ENCODE peak calls at places on chromosomes 5 and 9, in nine cellular contexts. B is AG09309; X is fibroblast of mammary gland; I is activated B cell treated with CpG ODN at 0.5 μM for 24 hours; Y is tibial artery; M is mesothelial cell of epicardium; W is endothelial cell; Q is fibroblast of lung; E is CD8-positive, alpha-beta T cell. A is an unnamed sample.

GRCh38 chr5:141677415-141677814 is 4.6 kb downstream of the ARAP3 start:
- DNase-seq in B (no peak), X (no peak), I (no peak), Y (no peak), M (no peak), W (peak), Q (no peak), E (no peak), A (no peak)

GRCh38 chr5:16852251-16853005 is 83.7 kb downstream of the MYO10 start:
- DNase-seq in B (peak), X (no peak), I (no peak), Y (no peak), M (no peak), W (no peak), Q (no peak), E (no peak), A (no peak)

GRCh38 chr5:131245312-131245711 is 18.5 kb upstream of the CDC42SE2 start:
- DNase-seq in B (no peak), X (no peak), I (no peak), Y (no peak), M (no peak), W (no peak), Q (no peak), E (no peak), A (no peak)

GRCh38 chr5:73120222-73121108 is at the start of gene TMEM171:
- DNase-seq in B (no peak), X (peak), I (no peak), Y (no peak), M (peak), W (peak), Q (peak), E (no peak), A (no peak)

GRCh38 chr5:179241764-179242370 is 103.4 kb downstream of the ADAMTS2 start:
- DNase-seq in B (no peak), X (no peak), I (no peak), Y (no peak), M (peak), W (no peak), Q (no peak), E (no peak), A (peak)

GRCh38 chr9:134570151-134570621 is 71.4 kb upstream of the COL5A1 start:
- DNase-seq in B (no peak), X (no peak), I (peak), Y (peak), M (peak), W (no peak), Q (peak), E (no peak), A (peak)

GRCh38 chr9:115198018-115198417 is 80.1 kb upstream of the TNC start:
- DNase-seq in B (no peak), X (peak), I (no peak), Y (peak), M (no peak), W (no peak), Q (peak), E (no peak), A (no peak)

GRCh38 chr9:97553141-97553540 is 51.7 kb downstream of the TMOD1 start:
- DNase-seq in B (no peak), X (no peak), I (no peak), Y (no peak), M (no peak), W (no peak), Q (no peak), E (no peak), A (no peak)

GRCh38 chr5:82044015-82044414 is 72.2 kb downstream of the ATG10 start:
- DNase-seq in B (no peak), X (no peak), I (no peak), Y (no peak), M (no peak), W (no peak), Q (no peak), E (no peak), A (no peak)

GRCh38 chr9:133356391-133357091 is at the start of the genes SURF1 and SURF2:
- DNase-seq in B (no peak), X (peak), I (peak), Y (peak), M (peak), W (peak), Q (peak), E (peak), A (peak)

GRCh38 chr5:125722550-125722949 is 700.7 kb upstream of the GRAMD2B start:
- DNase-seq in B (no peak), X (peak), I (no peak), Y (no peak), M (no peak), W (no peak), Q (peak), E (no peak), A (no peak)

GRCh38 chr5:151319334-151319733 is 15.8 kb upstream of the SLC36A3 start:
- DNase-seq in B (no peak), X (peak), I (no peak), Y (peak), M (no peak), W (peak), Q (peak), E (no peak), A (no peak)

GRCh38 chr5:95859327-95860060 is 37.0 kb upstream of the GLRX start:
- DNase-seq in B (no peak), X (peak), I (no peak), Y (no peak), M (no peak), W (no peak), Q (no peak), E (no peak), A (no peak)

GRCh38 chr9:94894111-94894699 is 167.7 kb downstream of the AOPEP start:
- DNase-seq in B (no peak), X (no peak), I (no peak), Y (no peak), M (no peak), W (no peak), Q (peak), E (no peak), A (no peak)

GRCh38 chr5:31626156-31626555 is 12.8 kb upstream of the PDZD2 start:
- DNase-seq in B (no peak), X (no peak), I (no peak), Y (no peak), M (no peak), W (no peak), Q (no peak), E (no peak), A (no peak)

GRCh38 chr9:105308448-105309412 is 64.3 kb downstream of the SLC44A1 start:
- DNase-seq in B (no peak), X (no peak), I (no peak), Y (no peak), M (no peak), W (no peak), Q (no peak), E (no peak), A (no peak)

GRCh38 chr9:116365056-116365471 is 211.5 kb downstream of the PAPPA start:
- DNase-seq in B (no peak), X (peak), I (no peak), Y (peak), M (peak), W (no peak), Q (peak), E (no peak), A (no peak)

GRCh38 chr9:113934826-113935676 is 58.9 kb downstream of the ZNF618 start:
- DNase-seq in B (no peak), X (no peak), I (no peak), Y (no peak), M (peak), W (no peak), Q (no peak), E (no peak), A (no peak)

GRCh38 chr5:160694896-160695295 is 157.1 kb downstream of the ATP10B start:
- DNase-seq in B (no peak), X (no peak), I (no peak), Y (no peak), M (no peak), W (no peak), Q (no peak), E (no peak), A (no peak)

GRCh38 chr9:68533678-68534077 is 7.0 kb downstream of the TMEM252 start:
- DNase-seq in B (no peak), X (no peak), I (no peak), Y (no peak), M (no peak), W (no peak), Q (no peak), E (no peak), A (no peak)

GRCh38 chr9:109168170-109168569 is 1.1 kb upstream of the FRRS1L start:
- DNase-seq in B (no peak), X (peak), I (no peak), Y (no peak), M (no peak), W (no peak), Q (no peak), E (no peak), A (no peak)

GRCh38 chr9:2340046-2340760 is 281.4 kb upstream of the VLDLR start:
- DNase-seq in B (no peak), X (no peak), I (no peak), Y (no peak), M (no peak), W (no peak), Q (no peak), E (no peak), A (no peak)

GRCh38 chr9:92501671-92502393 is 19.5 kb upstream of the ASPN start:
- DNase-seq in B (peak), X (peak), I (no peak), Y (peak), M (no peak), W (peak), Q (peak), E (no peak), A (no peak)

GRCh38 chr9:104927216-104927911 is 591 bp downstream of the ABCA1 start:
- DNase-seq in B (no peak), X (peak), I (peak), Y (peak), M (peak), W (peak), Q (peak), E (no peak), A (no peak)

GRCh38 chr9:135797507-135798302 is 95.7 kb downstream of the KCNT1 start:
- DNase-seq in B (no peak), X (peak), I (no peak), Y (no peak), M (no peak), W (peak), Q (peak), E (no peak), A (no peak)

GRCh38 chr5:110851357-110851756 is 112.5 kb downstream of the SLC25A46 start:
- DNase-seq in B (no peak), X (no peak), I (no peak), Y (no peak), M (no peak), W (no peak), Q (no peak), E (no peak), A (no peak)

GRCh38 chr5:98349990-98350365 is 423.5 kb upstream of the RGMB start:
- DNase-seq in B (no peak), X (no peak), I (no peak), Y (no peak), M (no peak), W (no peak), Q (no peak), E (no peak), A (no peak)
- TF ChIP-seq CTCF in B (no peak), X (no peak), I (no peak), Y (no peak), M (no peak), W (no peak), Q (no peak), E (no peak), A (peak)

GRCh38 chr9:656918-657583 is 184.4 kb upstream of the DMRT1 start:
- DNase-seq in B (no peak), X (no peak), I (no peak), Y (no peak), M (no peak), W (no peak), Q (no peak), E (no peak), A (no peak)
- TF ChIP-seq CTCF in B (no peak), X (no peak), I (no peak), Y (no peak), M (no peak), W (no peak), Q (no peak), E (no peak), A (no peak)

GRCh38 chr5:121748690-121749089 is 103.0 kb upstream of the FTMT start:
- DNase-seq in B (no peak), X (no peak), I (no peak), Y (no peak), M (no peak), W (no peak), Q (no peak), E (no peak), A (no peak)

GRCh38 chr5:121745407-121745806 is 106.3 kb upstream of the FTMT start:
- DNase-seq in B (no peak), X (no peak), I (no peak), Y (no peak), M (no peak), W (no peak), Q (no peak), E (no peak), A (no peak)

GRCh38 chr5:121746763-121747162 is 104.9 kb upstream of the FTMT start:
- DNase-seq in B (no peak), X (no peak), I (no peak), Y (no peak), M (no peak), W (no peak), Q (no peak), E (no peak), A (no peak)

GRCh38 chr5:121741156-121741555 is 110.5 kb upstream of the FTMT start:
- DNase-seq in B (no peak), X (no peak), I (no peak), Y (no peak), M (no peak), W (no peak), Q (no peak), E (no peak), A (no peak)

DNA sequence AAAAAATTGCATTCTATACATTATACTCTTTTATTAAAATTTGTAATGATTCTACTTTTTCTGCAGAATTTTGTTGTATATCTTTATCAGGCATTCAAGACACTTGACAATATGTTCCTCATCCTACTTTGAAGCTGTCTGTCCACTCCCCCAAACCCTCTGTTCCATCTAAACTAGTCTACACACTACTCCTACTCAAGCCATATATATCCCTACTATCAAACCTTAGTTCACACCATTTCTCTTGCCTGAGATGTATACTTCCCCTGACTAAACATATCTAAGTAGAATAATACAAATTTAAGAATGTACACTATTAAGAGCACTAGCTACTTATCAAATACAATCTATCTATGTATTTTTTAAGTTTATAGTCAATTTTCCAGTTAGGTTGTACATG is 107.1 kb upstream of the FTMT start:
- DNase-seq in B (no peak), X (no peak), I (no peak), Y (no peak), M (no peak), W (no peak), Q (no peak), E (no peak), A (no peak)
- TF ChIP-seq CTCF in B (no peak), X (no peak), I (no peak), Y (no peak), M (no peak), W (no peak), Q (no peak), E (no peak), A (no peak)

GRCh38 chr9:69546265-69546664 is 125.9 kb downstream of the APBA1 start:
- DNase-seq in B (no peak), X (peak), I (no peak), Y (no peak), M (no peak), W (peak), Q (peak), E (no peak), A (no peak)
- TF ChIP-seq CTCF in B (peak), X (peak), I (no peak), Y (no peak), M (no peak), W (peak), Q (peak), E (no peak), A (peak)

DNA sequence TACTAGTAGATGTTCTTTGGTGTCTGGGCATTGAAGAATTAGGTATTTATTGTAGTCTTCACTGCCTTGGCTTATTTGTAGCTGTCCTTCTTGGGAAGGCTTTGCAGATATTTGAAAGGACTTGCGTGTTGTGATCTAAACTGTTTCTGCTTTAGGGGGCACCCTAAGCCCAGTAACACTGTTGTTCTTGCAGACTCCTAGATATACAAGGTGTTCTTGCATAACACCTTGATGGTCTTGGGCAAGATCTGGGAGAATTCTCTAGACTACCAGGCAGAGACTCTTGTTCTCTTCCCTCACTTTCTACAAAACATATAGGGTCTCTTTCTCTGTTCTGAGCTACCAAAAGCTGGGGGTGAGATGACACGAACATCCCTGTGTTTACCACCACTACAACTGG is 179.1 kb downstream of the FAM170A start:
- DNase-seq in B (no peak), X (peak), I (no peak), Y (no peak), M (no peak), W (no peak), Q (no peak), E (no peak), A (no peak)
- TF ChIP-seq CTCF in B (no peak), X (no peak), I (no peak), Y (no peak), M (no peak), W (no peak), Q (no peak), E (no peak), A (no peak)